ENCODE peak calls at places on chromosomes 11 and 22, in eight cellular contexts. W, C, O, X, I, L, P and H are unnamed samples.

GRCh38 chr11:36365937-36366336 is 69.8 kb downstream of the PRR5L start:
- DNase-seq in W (no peak), C (no peak), O (no peak), X (no peak), I (no peak), L (peak; percentile 66), P (no peak), H (no peak)

GRCh38 chr11:86741489-86742435 is 58.6 kb upstream of the PRSS23 start:
- DNase-seq in W (peak; percentile 95), C (no peak), O (no peak), X (no peak), I (peak; percentile 82), L (peak; percentile 75), P (no peak), H (no peak)

GRCh38 chr11:14953904-14954303 is 18.2 kb downstream of the CALCA start:
- DNase-seq in W (no peak), C (no peak), O (no peak), X (no peak), I (no peak), L (no peak), P (no peak), H (no peak)

GRCh38 chr22:37345863-37346514 is 63.7 kb downstream of the CYTH4 start:
- DNase-seq in W (peak; percentile 58), C (no peak), O (no peak), X (no peak), I (peak; percentile 38), L (peak; percentile 96), P (peak; percentile 33), H (no peak)

GRCh38 chr11:65429069-65429681 is 6.6 kb downstream of the NEAT1 start:
- DNase-seq in W (peak; percentile 66), C (no peak), O (no peak), X (no peak), I (peak; percentile 77), L (peak; percentile 86), P (no peak), H (peak; percentile 45)

GRCh38 chr22:50148991-50149721 is 21.4 kb upstream of the PANX2 start:
- DNase-seq in W (peak; percentile 60), C (peak; percentile 50), O (peak; percentile 87), X (peak; percentile 52), I (peak; percentile 89), L (peak; percentile 52), P (peak; percentile 88), H (peak; percentile 77)

GRCh38 chr22:40128989-40129388 is 48.7 kb upstream of the TNRC6B start:
- DNase-seq in W (no peak), C (no peak), O (no peak), X (no peak), I (no peak), L (no peak), P (no peak), H (no peak)

GRCh38 chr11:95494856-95495255 is 263.9 kb upstream of the SESN3 start:
- DNase-seq in W (no peak), C (no peak), O (no peak), X (no peak), I (no peak), L (no peak), P (no peak), H (no peak)

GRCh38 chr11:69040581-69041260 is 8.0 kb upstream of the TPCN2 start:
- DNase-seq in W (peak; percentile 66), C (no peak), O (no peak), X (no peak), I (no peak), L (peak; percentile 39), P (no peak), H (no peak)

GRCh38 chr11:86484795-86485166 is 110.1 kb downstream of the CCDC81 start:
- DNase-seq in W (no peak), C (no peak), O (no peak), X (no peak), I (no peak), L (no peak), P (no peak), H (no peak)

GRCh38 chr22:40325315-40325714 is 21.0 kb upstream of the ADSL start:
- DNase-seq in W (no peak), C (peak; percentile 54), O (no peak), X (peak; percentile 59), I (no peak), L (no peak), P (no peak), H (no peak)

GRCh38 chr11:68670208-68670992 is 13.9 kb upstream of the GAL start:
- DNase-seq in W (no peak), C (no peak), O (no peak), X (no peak), I (no peak), L (no peak), P (no peak), H (no peak)

GRCh38 chr22:26313291-26313690 is 115.8 kb upstream of the ASPHD2 start:
- DNase-seq in W (no peak), C (no peak), O (no peak), X (no peak), I (no peak), L (no peak), P (no peak), H (no peak)

GRCh38 chr11:111446404-111447152 is 65.6 kb downstream of the BTG4 start:
- DNase-seq in W (peak; percentile 89), C (peak; percentile 38), O (peak; percentile 92), X (peak; percentile 42), I (peak; percentile 90), L (peak; percentile 94), P (peak; percentile 74), H (peak; percentile 72)

GRCh38 chr11:114040706-114041211 is 18.8 kb upstream of the ZBTB16 start:
- DNase-seq in W (peak; percentile 37), C (no peak), O (peak; percentile 52), X (no peak), I (peak; percentile 76), L (peak; percentile 76), P (no peak), H (no peak)

GRCh38 chr11:73203322-73203721 is 14.8 kb upstream of the P2RY2 start:
- DNase-seq in W (no peak), C (no peak), O (no peak), X (no peak), I (no peak), L (no peak), P (no peak), H (no peak)

GRCh38 chr11:33002143-33002542 is 13.5 kb upstream of the DEPDC7 start:
- DNase-seq in W (no peak), C (no peak), O (no peak), X (no peak), I (no peak), L (no peak), P (no peak), H (no peak)

GRCh38 chr11:9850224-9850895 is 186.5 kb downstream of the SWAP70 start:
- DNase-seq in W (no peak), C (no peak), O (no peak), X (no peak), I (no peak), L (peak; percentile 34), P (no peak), H (no peak)